ENCODE peak calls at places on chromosomes 5 and 9, in nine cellular contexts. S is Peyer's patch; U is uterus; Y is SK-N-SH; P is heart right ventricle; G is effector memory CD4-positive, alpha-beta T cell; N is stomach; C is right cardiac atrium; W is body of pancreas. H is an unnamed sample. For H3K9me3, the result is how much of the 10 kb centered on the place peaks cover.

GRCh38 chr5:139967353-139967752 is 75.7 kb downstream of the NRG2 start:
- DNase-seq in W (no peak), N (no peak), P (no peak), S (peak), Y (no peak), C (no peak), U (no peak), G (no peak), H (no peak)

GRCh38 chr5:135488727-135489465 is 36.7 kb upstream of the TIFAB start:
- DNase-seq in U (no peak), G (no peak), S (no peak), P (peak), Y (peak), C (peak), N (no peak), W (no peak), H (no peak)

GRCh38 chr5:103617090-103617489 is 54.5 kb upstream of the NUDT12 start:
- DNase-seq in C (no peak), W (no peak), N (no peak), S (no peak), U (no peak), G (no peak), P (no peak), Y (no peak), H (no peak)

GRCh38 chr9:8784813-8785212 is 985.2 kb upstream of the DMAC1 start:
- DNase-seq in P (no peak), S (no peak), G (no peak), C (no peak), U (no peak), W (no peak), Y (no peak), N (no peak), H (no peak)

GRCh38 chr9:136204838-136205706 is at the start of gene LHX3:
- DNase-seq in W (no peak), G (no peak), Y (no peak), N (no peak), P (no peak), C (no peak), S (no peak), U (no peak), H (no peak)

GRCh38 chr5:150293091-150293941 is 3.7 kb upstream of the CAMK2A start:
- DNase-seq in P (no peak), S (no peak), W (no peak), G (no peak), C (no peak), Y (no peak), U (no peak), N (no peak), H (no peak)

GRCh38 chr5:35900997-35901396 is 37.4 kb downstream of the CAPSL start:
- DNase-seq in P (no peak), U (no peak), Y (no peak), W (no peak), N (no peak), G (no peak), C (no peak), S (no peak), H (no peak)

GRCh38 chr9:115340314-115340713 is 222.4 kb upstream of the TNC start:
- DNase-seq in U (no peak), W (no peak), N (no peak), P (no peak), Y (no peak), G (no peak), S (no peak), C (no peak), H (no peak)

GRCh38 chr5:153562189-153562588 is 71.7 kb downstream of the GRIA1 start:
- DNase-seq in U (no peak), S (no peak), G (no peak), C (no peak), W (no peak), Y (no peak), P (no peak), N (no peak), H (no peak)

GRCh38 chr9:75063556-75064305 is 24.2 kb downstream of the NMRK1 start:
- DNase-seq in G (no peak), S (no peak), C (no peak), P (no peak), Y (no peak), N (no peak), W (no peak), U (no peak), H (no peak)

GRCh38 chr5:80055491-80056170 is 20.5 kb downstream of the THBS4 start:
- DNase-seq in U (no peak), G (no peak), N (no peak), C (no peak), P (no peak), S (no peak), Y (no peak), W (no peak), H (no peak)

GRCh38 chr5:1131191-1131621 is 19.3 kb upstream of the SLC12A7 start:
- DNase-seq in P (no peak), G (no peak), S (no peak), C (no peak), Y (no peak), W (peak), N (peak), U (no peak), H (no peak)

GRCh38 chr9:35771524-35771923 is 17.4 kb upstream of the MSMP start:
- DNase-seq in W (peak), N (peak), U (no peak), S (no peak), Y (no peak), C (no peak), G (no peak), P (no peak), H (no peak)

GRCh38 chr9:76394896-76395244 is 644 bp upstream of the RFK start:
- DNase-seq in P (peak), Y (peak), N (peak), C (peak), G (peak), S (peak), W (peak), U (peak), H (peak)

GRCh38 chr9:16092627-16093091 is 539.8 kb downstream of the CCDC171 start:
- DNase-seq in W (no peak), S (no peak), N (no peak), C (peak), P (peak), G (no peak), Y (no peak), U (peak), H (no peak)

GRCh38 chr5:100659080-100659479 is 123.9 kb downstream of the FAM174A start:
- DNase-seq in S (no peak), P (no peak), G (no peak), U (no peak), C (no peak), Y (no peak), W (no peak), N (no peak), H (no peak)

GRCh38 chr5:53045263-53045662 is 56.1 kb downstream of the ITGA2 start:
- DNase-seq in W (no peak), N (no peak), G (no peak), P (no peak), S (no peak), U (no peak), Y (no peak), C (no peak), H (no peak)

GRCh38 chr9:33166263-33167083 is 663 bp downstream of the B4GALT1 start:
- DNase-seq in U (peak), Y (peak), S (no peak), C (peak), W (no peak), G (no peak), P (peak), N (peak), H (no peak)

GRCh38 chr9:135069556-135070197 is 17.8 kb upstream of the OLFM1 start:
- DNase-seq in N (no peak), G (no peak), Y (no peak), U (no peak), W (peak), P (no peak), C (no peak), S (peak), H (no peak)

GRCh38 chr5:75335952-75336624 is 932 bp upstream of the HMGCR start:
- DNase-seq in G (peak), P (no peak), N (no peak), Y (peak), S (peak), C (no peak), W (peak), U (peak), H (no peak)

GRCh38 chr9:119905706-119906105 is 536.5 kb upstream of the BRINP1 start:
- DNase-seq in C (no peak), Y (no peak), G (no peak), S (no peak), W (no peak), U (no peak), N (no peak), P (no peak), H (no peak)

GRCh38 chr9:89623925-89624420 is 19.2 kb downstream of the GADD45G start:
- DNase-seq in U (no peak), C (no peak), S (no peak), P (peak), G (no peak), Y (no peak), W (peak), N (peak), H (no peak)

GRCh38 chr5:18744990-18745590 is 1110.8 kb downstream of the TAF11L14 start:
- DNase-seq in U (no peak), Y (no peak), P (no peak), N (no peak), W (no peak), C (no peak), S (peak), G (peak), H (no peak)

GRCh38 chr5:176513788-176514187 is 23.4 kb downstream of the RNF44 start:
- DNase-seq in Y (no peak), U (no peak), N (no peak), G (no peak), W (no peak), S (no peak), C (no peak), P (no peak), H (no peak)

GRCh38 chr5:45454114-45454513 is 242.1 kb downstream of the HCN1 start:
- DNase-seq in Y (peak), U (no peak), N (no peak), C (peak), P (no peak), W (peak), G (no peak), S (no peak), H (no peak)

GRCh38 chr9:75889977-75890540 is 414 bp upstream of the PCSK5 start:
- DNase-seq in N (peak), W (peak), C (peak), S (peak), G (no peak), U (peak), P (no peak), Y (peak), H (no peak)

GRCh38 chr9:89790542-89791109 is 185.8 kb downstream of the GADD45G start:
- DNase-seq in Y (no peak), S (peak), G (no peak), N (no peak), P (no peak), U (no peak), W (no peak), C (no peak), H (no peak)

GRCh38 chr9:107813287-107813686 is 323.7 kb upstream of the KLF4 start:
- DNase-seq in P (no peak), Y (no peak), G (no peak), S (peak), C (no peak), W (no peak), N (no peak), U (no peak), H (no peak)

GRCh38 chr5:144473650-144474049 is 303.0 kb downstream of the KCTD16 start:
- DNase-seq in S (no peak), Y (no peak), N (no peak), P (no peak), U (no peak), G (no peak), W (no peak), C (no peak), H (no peak)

GRCh38 chr9:10173561-10173960 is 439.2 kb downstream of the PTPRD start:
- DNase-seq in U (no peak), N (no peak), S (no peak), C (no peak), P (no peak), Y (no peak), G (no peak), W (no peak), H (no peak)

GRCh38 chr9:125621170-125621569 is 85.8 kb downstream of the MAPKAP1 start:
- DNase-seq in U (no peak), P (no peak), G (no peak), Y (no peak), W (no peak), N (no peak), C (no peak), S (no peak), H (no peak)

GRCh38 chr5:168851902-168852321 is 272.7 kb upstream of the PANK3 start:
- DNase-seq in C (no peak), G (peak), S (peak), U (no peak), W (no peak), Y (peak), P (no peak), N (no peak), H (no peak)

GRCh38 chr9:109499631-109500120 is 1.6 kb upstream of the PTPN3 start:
- DNase-seq in Y (peak), P (peak), S (peak), C (peak), N (peak), W (peak), G (no peak), U (no peak), H (no peak)

GRCh38 chr9:22992781-22993180 is 546.2 kb downstream of the DMRTA1 start:
- DNase-seq in P (no peak), C (no peak), G (no peak), Y (no peak), W (no peak), N (no peak), U (no peak), S (no peak), H (no peak)

GRCh38 chr9:37390759-37391158 is 31.7 kb upstream of the GRHPR start:
- DNase-seq in U (no peak), Y (no peak), S (peak), N (peak), P (no peak), C (no peak), G (peak), W (peak), H (no peak)

GRCh38 chr5:153275697-153276096 is 214.8 kb upstream of the GRIA1 start:
- DNase-seq in C (no peak), P (no peak), G (no peak), U (no peak), N (no peak), S (no peak), Y (no peak), W (no peak), H (no peak)

GRCh38 chr9:3256571-3256970 is 269.2 kb downstream of the RFX3 start:
- DNase-seq in W (no peak), G (no peak), P (no peak), N (no peak), Y (no peak), C (no peak), U (no peak), S (no peak), H (no peak)

GRCh38 chr5:173785421-173785820 is 102.7 kb upstream of the CPEB4 start:
- DNase-seq in N (no peak), S (peak), W (peak), P (no peak), Y (no peak), U (no peak), G (no peak), C (no peak), H (no peak)

GRCh38 chr9:124221685-124222084 is 36.1 kb upstream of the NEK6 start:
- DNase-seq in C (no peak), S (no peak), U (no peak), G (no peak), W (no peak), N (no peak), P (no peak), Y (no peak), H (no peak)

GRCh38 chr5:27963050-27963783 is 924.8 kb upstream of the CDH9 start:
- DNase-seq in C (peak), Y (no peak), W (no peak), P (no peak), S (no peak), N (no peak), U (no peak), G (no peak), H (no peak)
- H3K9me3 ChIP-seq in C (under half), Y (under half), W (under half), P (under half), S (under half), N (under half), U (under half), G (under half), H (under half)

GRCh38 chr9:112286906-112287305 is 46.5 kb downstream of the PTBP3 start:
- DNase-seq in P (no peak), W (no peak), G (no peak), U (no peak), N (no peak), Y (no peak), S (no peak), C (no peak), H (no peak)

GRCh38 chr9:112280904-112281303 is 52.5 kb downstream of the PTBP3 start:
- DNase-seq in C (no peak), G (no peak), N (no peak), S (no peak), P (no peak), Y (no peak), W (no peak), U (no peak), H (no peak)

GRCh38 chr9:112288029-112288428 is 45.4 kb downstream of the PTBP3 start:
- DNase-seq in S (no peak), W (no peak), Y (no peak), N (no peak), G (no peak), C (no peak), U (no peak), P (no peak), H (no peak)

GRCh38 chr9:112283854-112284253 is 49.6 kb downstream of the PTBP3 start:
- DNase-seq in N (no peak), P (no peak), G (no peak), S (no peak), W (no peak), U (no peak), Y (no peak), C (no peak), H (no peak)

DNA sequence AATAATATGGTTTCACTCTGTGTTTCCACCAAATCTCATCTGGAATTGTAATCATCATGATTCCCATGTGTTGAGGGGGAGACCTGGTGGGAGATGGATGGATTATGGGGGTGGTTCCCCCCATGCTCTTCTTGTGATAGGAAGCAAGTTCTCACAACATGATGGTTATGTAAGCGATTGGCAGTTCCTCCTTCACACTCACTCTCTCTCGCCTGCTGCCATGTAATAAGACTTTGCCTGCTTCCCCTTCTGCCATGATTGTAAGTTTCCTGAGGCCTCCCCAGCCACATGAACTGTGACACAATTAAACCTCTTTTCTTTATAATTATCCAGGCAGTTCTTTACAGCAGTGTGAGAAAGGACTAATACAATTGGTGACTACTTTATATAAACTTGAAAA is 48.4 kb downstream of the PTBP3 start:
- DNase-seq in G (no peak), W (no peak), S (no peak), P (no peak), C (no peak), U (no peak), N (no peak), Y (no peak), H (no peak)
- H3K9me3 ChIP-seq in G (under half), W (under half), S (under half), P (under half), C (under half), U (under half), N (under half), Y (under half), H (under half)

DNA sequence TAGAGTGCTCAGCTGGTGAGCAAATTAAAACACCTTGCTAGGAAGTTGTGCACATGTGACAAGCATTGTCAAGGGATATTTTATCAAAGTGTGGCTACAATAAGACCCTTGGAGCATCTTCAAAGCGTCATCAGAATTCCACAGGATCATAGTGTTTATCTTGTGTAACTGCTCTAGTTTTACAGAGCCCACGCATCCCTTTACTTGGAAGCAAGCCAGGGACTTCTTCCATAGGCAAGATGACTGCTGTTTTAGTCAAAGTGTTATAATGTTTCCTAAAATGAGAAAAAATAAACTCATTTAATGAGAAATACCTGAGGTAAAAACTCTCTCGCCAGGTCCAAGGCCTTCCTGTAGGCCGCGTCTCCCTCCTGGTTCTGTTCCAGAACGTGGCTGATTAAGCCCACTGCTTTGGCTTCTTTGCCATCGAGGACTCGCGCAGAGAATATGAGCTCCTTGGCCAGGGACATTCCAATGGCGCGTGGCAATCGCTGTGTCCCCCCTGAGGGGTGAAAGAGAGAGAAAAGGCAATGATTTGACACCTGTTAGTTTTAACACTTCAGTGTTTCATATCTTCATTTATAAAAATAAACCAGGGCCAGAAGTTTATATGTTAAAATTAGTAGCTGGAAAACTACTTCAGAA is 141.1 kb downstream of the AUH start:
- DNase-seq in Y (no peak), N (no peak), C (no peak), U (no peak), G (no peak), S (no peak), W (no peak), P (no peak), H (no peak)
- H3K9me3 ChIP-seq in Y (under half), N (under half), C (under half), U (under half), G (under half), S (under half), W (under half), P (under half), H (under half)

GRCh38 chr5:179120421-179120861 is 60.3 kb downstream of the ZNF354C start:
- DNase-seq in G (no peak), W (no peak), S (peak), Y (no peak), P (no peak), C (no peak), U (no peak), N (peak), H (no peak)

GRCh38 chr5:179120951-179121666 is 60.9 kb downstream of the ZNF354C start:
- DNase-seq in W (no peak), P (no peak), S (no peak), G (no peak), U (no peak), Y (no peak), N (peak), C (no peak), H (no peak)

GRCh38 chr5:179118338-179118737 is 58.2 kb downstream of the ZNF354C start:
- DNase-seq in U (no peak), P (no peak), Y (no peak), W (no peak), S (no peak), C (no peak), G (no peak), N (no peak), H (no peak)

GRCh38 chr5:179119415-179120170 is 59.4 kb downstream of the ZNF354C start:
- DNase-seq in Y (no peak), C (no peak), N (peak), S (peak), U (no peak), G (no peak), P (no peak), W (no peak), H (no peak)

GRCh38 chr5:179118756-179119414 is 58.7 kb downstream of the ZNF354C start:
- DNase-seq in N (no peak), C (no peak), P (no peak), G (no peak), S (peak), W (no peak), U (no peak), Y (no peak), H (no peak)
- H3K9me3 ChIP-seq in N (under half), C (under half), P (under half), G (under half), S (under half), W (under half), U (under half), Y (under half), H (under half)